ENCODE peak calls at places on chromosomes 12 and 14, in six cellular contexts. Q, B, L, P, S and K are unnamed samples.

GRCh38 chr14:40447032-40447431 is 1014.8 kb upstream of the FBXO33 start:
- DNase-seq in Q (peak; percentile 1), B (no peak), L (no peak), P (no peak), S (no peak), K (peak; percentile 11)

GRCh38 chr14:105076805-105077648 is 11.8 kb upstream of the GPR132 start:
- DNase-seq in Q (no peak), B (no peak), L (no peak), P (no peak), S (no peak), K (no peak)

GRCh38 chr14:44497148-44497547 is 9.9 kb downstream of the FSCB start:
- DNase-seq in Q (no peak), B (no peak), L (no peak), P (no peak), S (no peak), K (no peak)

GRCh38 chr14:23300687-23301223 is 1.9 kb downstream of the PPP1R3E start:
- DNase-seq in Q (peak; percentile 47), B (peak; percentile 64), L (peak; percentile 29), P (peak; percentile 21), S (peak; percentile 68), K (peak; percentile 12)

GRCh38 chr14:39773387-39773786 is 341.2 kb upstream of the FBXO33 start:
- DNase-seq in Q (no peak), B (no peak), L (no peak), P (no peak), S (no peak), K (peak; percentile 27)

GRCh38 chr14:24316597-24316950 is 5.3 kb downstream of the LTB4R start:
- DNase-seq in Q (no peak), B (no peak), L (no peak), P (no peak), S (no peak), K (no peak)

GRCh38 chr12:19970116-19970515 is 398.2 kb upstream of the PDE3A start:
- DNase-seq in Q (no peak), B (peak; percentile 72), L (no peak), P (no peak), S (no peak), K (no peak)

GRCh38 chr12:75944097-75944904 is 87.3 kb downstream of the PHLDA1 start:
- DNase-seq in Q (no peak), B (peak; percentile 90), L (peak; percentile 96), P (peak; percentile 41), S (peak; percentile 64), K (peak; percentile 71)

GRCh38 chr12:46373303-46374182 is 970 bp upstream of the SLC38A2 start:
- DNase-seq in Q (peak; percentile 80), B (peak; percentile 80), L (peak; percentile 42), P (peak; percentile 43), S (peak; percentile 72), K (peak; percentile 79)

GRCh38 chr12:40158592-40159111 is 52.8 kb upstream of the SLC2A13 start:
- DNase-seq in Q (no peak), B (no peak), L (no peak), P (no peak), S (no peak), K (no peak)

GRCh38 chr12:43453761-43454160 is 98.2 kb downstream of the ADAMTS20 start:
- DNase-seq in Q (no peak), B (peak; percentile 3), L (no peak), P (no peak), S (no peak), K (no peak)

GRCh38 chr12:22858849-22859569 is 234.0 kb downstream of the ETNK1 start:
- DNase-seq in Q (no peak), B (peak; percentile 47), L (peak; percentile 5), P (no peak), S (peak; percentile 6), K (no peak)

GRCh38 chr12:6613015-6613775 is 6.0 kb upstream of the CHD4 start:
- DNase-seq in Q (peak; percentile 77), B (peak; percentile 74), L (peak; percentile 73), P (peak; percentile 30), S (peak; percentile 83), K (peak; percentile 61)

GRCh38 chr14:43161477-43161876 is 1345.6 kb downstream of the FSCB start:
- DNase-seq in Q (no peak), B (no peak), L (no peak), P (no peak), S (no peak), K (no peak)

GRCh38 chr14:90274019-90274418 is 17.7 kb downstream of the PSMC1 start:
- DNase-seq in Q (no peak), B (peak; percentile 38), L (no peak), P (no peak), S (no peak), K (no peak)

GRCh38 chr12:2057041-2057792 is 4.4 kb downstream of the CACNA1C start:
- DNase-seq in Q (peak; percentile 93), B (peak; percentile 64), L (peak; percentile 50), P (peak; percentile 78), S (peak; percentile 79), K (peak; percentile 97)

GRCh38 chr14:34009956-34010355 is 59.1 kb upstream of the EGLN3 start:
- DNase-seq in Q (no peak), B (no peak), L (no peak), P (no peak), S (no peak), K (no peak)

GRCh38 chr12:21992823-21993222 is 51.6 kb upstream of the ABCC9 start:
- DNase-seq in Q (no peak), B (no peak), L (no peak), P (peak; percentile 20), S (no peak), K (no peak)

GRCh38 chr12:80183939-80184338 is 84.6 kb downstream of the OTOGL start:
- DNase-seq in Q (no peak), B (peak; percentile 68), L (no peak), P (no peak), S (no peak), K (no peak)

GRCh38 chr12:131042848-131043245 is 89.1 kb downstream of the ADGRD1 start:
- DNase-seq in Q (no peak), B (no peak), L (no peak), P (no peak), S (no peak), K (no peak)

GRCh38 chr12:6612247-6612646 is 5.1 kb upstream of the CHD4 start:
- DNase-seq in Q (no peak), B (no peak), L (no peak), P (peak; percentile 69), S (no peak), K (no peak)

DNA sequence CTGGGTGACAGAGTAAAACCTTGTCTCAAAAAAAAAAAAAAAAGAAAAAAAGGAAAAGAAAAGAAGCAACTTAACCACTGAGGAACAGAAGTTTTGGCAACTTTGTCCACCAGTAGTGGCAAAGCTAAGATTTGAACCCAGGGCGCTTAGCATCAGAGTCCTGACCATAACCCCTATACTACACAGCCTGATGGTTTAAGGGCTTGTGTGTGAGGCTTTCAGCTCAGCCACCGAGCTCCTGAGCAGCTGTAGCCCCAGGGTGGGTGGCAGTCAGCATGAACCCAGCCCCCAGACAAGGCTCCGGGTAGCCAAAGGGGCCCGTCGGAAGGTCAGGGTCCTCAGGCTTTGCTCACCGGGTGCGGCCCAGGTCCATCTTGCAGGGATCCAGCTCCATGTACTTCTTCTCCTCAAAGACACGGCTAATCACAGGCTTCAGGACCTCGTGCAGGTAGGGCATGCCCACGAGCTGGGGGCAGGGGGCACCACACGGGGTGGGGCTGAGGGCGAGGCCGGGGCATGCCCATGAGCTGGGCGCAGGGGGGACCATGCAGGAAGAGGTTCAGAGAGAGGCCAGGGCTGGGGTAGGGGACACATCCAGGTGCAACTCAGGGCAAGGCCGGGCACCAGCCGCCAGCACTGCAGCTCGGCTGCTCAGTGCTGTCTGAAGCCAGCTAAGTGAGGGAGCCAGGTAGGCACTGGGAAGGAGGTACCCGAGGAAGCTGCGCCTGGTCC is 20.9 kb downstream of the RASAL1 start:
- DNase-seq in Q (no peak), B (no peak), L (no peak), P (no peak), S (no peak), K (no peak)
- TF ChIP-seq EZH2phosphoT487 in Q (no peak), B (no peak), L (no peak), P (no peak), S (no peak), K (no peak)

DNA sequence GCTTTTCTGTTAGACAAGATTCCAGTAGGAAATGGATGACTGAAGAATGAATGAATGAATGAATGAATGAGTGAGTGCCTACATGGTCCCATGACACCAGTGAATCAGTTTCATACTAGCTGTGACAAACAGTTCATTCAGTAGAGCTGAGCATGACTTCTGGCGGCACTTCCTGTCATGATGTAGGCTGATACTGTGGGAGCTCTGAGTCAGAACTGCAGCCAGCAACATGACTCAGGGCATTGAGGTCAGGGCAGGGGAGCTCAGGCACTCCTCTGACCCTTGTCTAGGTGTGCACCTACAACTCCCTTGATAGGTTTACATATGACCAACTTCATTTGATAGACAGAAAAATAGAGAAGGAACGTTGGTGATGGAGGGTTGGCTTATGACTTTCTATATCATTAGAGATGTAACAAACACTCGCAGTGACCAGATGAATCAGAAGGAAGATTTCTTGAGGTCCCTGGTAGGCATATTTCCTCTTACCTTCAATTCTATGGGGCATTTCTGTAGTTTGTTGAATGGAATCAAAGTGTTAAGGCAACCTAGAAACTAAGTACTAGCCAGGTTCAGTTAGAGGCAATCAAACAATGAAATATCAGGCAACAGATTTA is 139.3 kb upstream of the ARHGAP5 start:
- DNase-seq in Q (no peak), B (peak; percentile 95), L (peak; percentile 94), P (peak; percentile 9), S (peak; percentile 83), K (no peak)
- TF ChIP-seq EZH2phosphoT487 in Q (no peak), B (no peak), L (no peak), P (no peak), S (no peak), K (no peak)

DNA sequence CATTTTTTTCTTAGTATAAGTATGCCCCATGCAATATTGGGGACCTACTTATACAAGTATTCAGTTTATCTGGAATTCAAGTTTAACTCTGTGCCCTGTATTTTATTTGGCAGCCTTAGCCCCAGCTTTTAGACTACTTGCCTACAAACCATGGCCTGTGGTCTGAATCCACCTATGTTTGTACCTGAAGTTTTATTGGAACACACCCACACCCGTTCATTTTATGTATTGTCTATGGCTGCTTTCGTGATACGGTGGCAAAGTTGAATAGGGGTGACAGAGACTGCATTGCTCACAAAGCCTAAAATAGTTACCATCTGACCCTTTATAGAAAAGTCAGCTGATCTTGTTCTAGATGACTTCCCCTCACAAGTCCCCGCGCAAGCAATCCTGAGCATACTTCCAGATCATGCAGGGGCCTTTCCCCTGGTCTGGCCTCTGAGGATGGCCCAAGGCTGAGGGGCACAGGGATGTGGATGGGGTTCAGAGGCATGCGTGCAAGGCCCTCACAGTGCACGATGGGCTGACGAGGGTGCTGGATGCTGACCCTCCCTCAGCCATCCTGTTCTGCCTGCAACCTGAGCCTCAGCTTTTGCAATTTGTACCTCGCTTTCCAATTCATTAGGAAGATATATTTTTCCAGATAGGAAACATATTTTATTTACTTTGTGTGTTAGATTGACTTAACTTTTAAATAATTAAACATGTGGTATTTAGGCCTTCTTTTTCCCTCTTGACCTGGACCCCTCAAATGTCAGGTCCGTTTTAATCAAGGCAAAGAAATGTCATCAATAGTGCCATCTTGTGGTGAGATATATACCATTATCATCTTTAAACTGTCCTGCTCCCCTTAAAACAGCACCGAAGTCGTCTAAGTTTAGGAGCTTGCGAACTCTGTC is 527.3 kb upstream of the CCDC196 start:
- DNase-seq in Q (peak; percentile 62), B (peak; percentile 54), L (peak; percentile 55), P (peak; percentile 60), S (peak; percentile 42), K (peak; percentile 80)
- TF ChIP-seq EZH2phosphoT487 in Q (no peak), B (no peak), L (no peak), P (no peak), S (no peak), K (no peak)

DNA sequence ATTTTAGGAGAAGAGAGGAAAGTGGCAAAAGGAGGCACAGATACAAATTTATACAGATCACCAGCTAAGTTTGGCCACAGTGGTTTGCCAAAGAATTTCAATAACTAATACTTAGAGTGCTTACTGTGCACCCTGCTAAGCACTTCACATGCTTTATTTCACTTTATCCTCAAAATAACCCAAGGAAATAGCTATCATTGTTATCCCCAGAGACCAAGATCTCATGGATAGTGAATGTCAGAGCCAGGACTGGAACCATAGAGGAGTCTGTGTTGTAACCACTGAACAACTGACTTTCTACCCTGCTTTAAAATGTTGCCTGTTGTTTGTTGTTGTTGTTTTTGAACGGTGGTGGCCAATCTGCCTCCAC is 1.3 kb upstream of the TCP11L2 start:
- DNase-seq in Q (no peak), B (peak; percentile 61), L (no peak), P (no peak), S (no peak), K (no peak)
- TF ChIP-seq EZH2phosphoT487 in Q (no peak), B (no peak), L (no peak), P (no peak), S (no peak), K (no peak)